ENCODE peak calls at places on chromosome 22, in five cellular contexts. N is T-helper 9 cell; R is GDM1; Q is aorta; I is Jurkat, Clone E6-1. K is an unnamed sample.

GRCh38 chr22:36440429-36441002 is 40.9 kb downstream of the TXN2 start:
- DNase-seq in N (no peak), R (no peak), Q (no peak), I (no peak), K (no peak)

GRCh38 chr22:26663374-26663923 is 6.1 kb downstream of the MIAT start:
- DNase-seq in N (no peak), R (no peak), Q (no peak), I (no peak), K (no peak)

GRCh38 chr22:23816552-23816976 is 22.2 kb downstream of the DERL3 start:
- DNase-seq in N (no peak), R (no peak), Q (peak), I (no peak), K (no peak)

GRCh38 chr22:46735747-46736608 is 2.1 kb downstream of the CERK start:
- DNase-seq in N (no peak), R (no peak), Q (peak), I (no peak), K (no peak)

GRCh38 chr22:26708256-26709009 is 51.0 kb downstream of the MIAT start:
- DNase-seq in N (no peak), R (no peak), Q (no peak), I (no peak), K (no peak)

GRCh38 chr22:48754611-48755331 is 1072.9 kb downstream of the BRD1 start:
- DNase-seq in N (no peak), R (no peak), Q (no peak), I (no peak), K (no peak)

GRCh38 chr22:38760477-38761201 is 4.8 kb upstream of the SUN2 start:
- DNase-seq in N (no peak), R (no peak), Q (no peak), I (no peak), K (no peak)

GRCh38 chr22:37288521-37288920 is 6.2 kb downstream of the CYTH4 start:
- DNase-seq in N (no peak), R (no peak), Q (no peak), I (no peak), K (no peak)

GRCh38 chr22:40247976-40248375 is 70.3 kb downstream of the TNRC6B start:
- DNase-seq in N (peak), R (no peak), Q (no peak), I (peak), K (no peak)

GRCh38 chr22:27825174-27825573 is 23.6 kb upstream of the MN1 start:
- DNase-seq in N (no peak), R (no peak), Q (no peak), I (peak), K (peak)

GRCh38 chr22:43838161-43838560 is 24.2 kb downstream of the SULT4A1 start:
- DNase-seq in N (no peak), R (no peak), Q (no peak), I (no peak), K (no peak)

GRCh38 chr22:35313311-35314121 is 13.8 kb downstream of the TOM1 start:
- DNase-seq in N (no peak), R (no peak), Q (peak), I (no peak), K (no peak)

GRCh38 chr22:33515733-33516297 is 404.5 kb downstream of the LARGE1 start:
- DNase-seq in N (no peak), R (no peak), Q (peak), I (no peak), K (no peak)

GRCh38 chr22:49331878-49332277 is 495.8 kb downstream of the BRD1 start:
- DNase-seq in N (no peak), R (no peak), Q (no peak), I (no peak), K (no peak)

GRCh38 chr22:50342651-50343540 is at the start of gene PPP6R2:
- DNase-seq in N (peak), R (peak), Q (peak), I (no peak), K (peak)

GRCh38 chr22:30441088-30441487 is 15.5 kb downstream of the MTFP1 start:
- DNase-seq in N (no peak), R (no peak), Q (no peak), I (no peak), K (no peak)

GRCh38 chr22:36362077-36362476 is 25.7 kb downstream of the MYH9 start:
- DNase-seq in N (no peak), R (no peak), Q (no peak), I (no peak), K (no peak)

GRCh38 chr22:46030241-46030880 is 53.4 kb upstream of the WNT7B start:
- DNase-seq in N (no peak), R (no peak), Q (no peak), I (no peak), K (no peak)

GRCh38 chr22:22508274-22509176 is at the start of gene ZNF280B:
- DNase-seq in N (peak), R (peak), Q (peak), I (peak), K (peak)

GRCh38 chr22:35312198-35313059 is 12.7 kb downstream of the TOM1 start:
- DNase-seq in N (no peak), R (peak), Q (no peak), I (no peak), K (no peak)

GRCh38 chr22:39384750-39385480 is 14.7 kb upstream of the TAB1 start:
- DNase-seq in N (no peak), R (no peak), Q (no peak), I (no peak), K (no peak)

GRCh38 chr22:19808873-19809478 is 45.7 kb downstream of the GNB1L start:
- DNase-seq in N (no peak), R (no peak), Q (peak), I (no peak), K (no peak)

GRCh38 chr22:19796169-19796568 is 35.6 kb downstream of the TBX1 start:
- DNase-seq in N (no peak), R (no peak), Q (peak), I (no peak), K (no peak)

GRCh38 chr22:30266445-30267381 is at the start of gene OSM:
- DNase-seq in N (peak), R (peak), Q (peak), I (peak), K (peak)

GRCh38 chr22:37023743-37024338 is 4.3 kb downstream of the MPST start:
- DNase-seq in N (no peak), R (no peak), Q (no peak), I (no peak), K (no peak)

GRCh38 chr22:24834845-24835570 is 29.0 kb downstream of the SGSM1 start:
- DNase-seq in N (no peak), R (no peak), Q (no peak), I (peak), K (no peak)

GRCh38 chr22:29782061-29782845 is 15.1 kb downstream of the UQCR10 start:
- DNase-seq in N (no peak), R (no peak), Q (peak), I (no peak), K (no peak)

GRCh38 chr22:41654322-41654721 is 33.2 kb downstream of the XRCC6 start:
- DNase-seq in N (no peak), R (no peak), Q (no peak), I (no peak), K (no peak)

GRCh38 chr22:23064381-23065068 is 5.8 kb upstream of the GNAZ start:
- DNase-seq in N (no peak), R (no peak), Q (peak), I (no peak), K (no peak)

GRCh38 chr22:31170971-31171370 is 11.0 kb downstream of the RNF185 start:
- DNase-seq in N (no peak), R (no peak), Q (no peak), I (no peak), K (no peak)

GRCh38 chr22:46547883-46548244 is 10.4 kb upstream of the CELSR1 start:
- DNase-seq in N (no peak), R (no peak), Q (peak), I (no peak), K (no peak)

K was measured in KBM-7.